ENCODE peak calls at places on chromosome 15, in nine cellular contexts. One of them, this sample, is unnamed.

GRCh38 chr15:57345584-57345983 is 30.7 kb upstream of the CGNL1 start:
- DNase-seq in foreskin keratinocyte: no peak
- DNase-seq in tibial nerve: no peak
- DNase-seq in A673: peak
- DNase-seq in GM23338: peak
- DNase-seq in A549: no peak
- DNase-seq in psoas muscle: no peak
- DNase-seq in heart left ventricle: no peak
- DNase-seq in gastrocnemius medialis: no peak
- DNase-seq in this sample: no peak

GRCh38 chr15:97061392-97061791 is 730.9 kb downstream of the NR2F2 start:
- DNase-seq in A673: no peak
- DNase-seq in gastrocnemius medialis: no peak
- DNase-seq in foreskin keratinocyte: no peak
- DNase-seq in psoas muscle: no peak
- DNase-seq in tibial nerve: no peak
- DNase-seq in heart left ventricle: no peak
- DNase-seq in GM23338: peak
- DNase-seq in A549: no peak
- DNase-seq in this sample: no peak

GRCh38 chr15:91948001-91948608 is 94.6 kb downstream of the SLCO3A1 start:
- DNase-seq in psoas muscle: no peak
- DNase-seq in heart left ventricle: peak
- DNase-seq in gastrocnemius medialis: no peak
- DNase-seq in foreskin keratinocyte: peak
- DNase-seq in A549: peak
- DNase-seq in GM23338: peak
- DNase-seq in A673: no peak
- DNase-seq in tibial nerve: no peak
- DNase-seq in this sample: no peak

GRCh38 chr15:27668471-27669220 is 430.5 kb downstream of the OCA2 start:
- DNase-seq in GM23338: no peak
- DNase-seq in gastrocnemius medialis: no peak
- DNase-seq in heart left ventricle: no peak
- DNase-seq in psoas muscle: no peak
- DNase-seq in tibial nerve: no peak
- DNase-seq in A673: no peak
- DNase-seq in foreskin keratinocyte: no peak
- DNase-seq in A549: no peak
- DNase-seq in this sample: no peak

GRCh38 chr15:64134322-64134829 is 17.2 kb upstream of the SNX22 start:
- DNase-seq in psoas muscle: no peak
- DNase-seq in heart left ventricle: no peak
- DNase-seq in A549: no peak
- DNase-seq in foreskin keratinocyte: no peak
- DNase-seq in GM23338: no peak
- DNase-seq in A673: no peak
- DNase-seq in tibial nerve: no peak
- DNase-seq in gastrocnemius medialis: no peak
- DNase-seq in this sample: no peak

GRCh38 chr15:94864600-94864999 is 633.2 kb downstream of the MCTP2 start:
- DNase-seq in gastrocnemius medialis: no peak
- DNase-seq in psoas muscle: no peak
- DNase-seq in A673: no peak
- DNase-seq in heart left ventricle: no peak
- DNase-seq in A549: no peak
- DNase-seq in tibial nerve: no peak
- DNase-seq in foreskin keratinocyte: no peak
- DNase-seq in GM23338: no peak
- DNase-seq in this sample: no peak

GRCh38 chr15:35305906-35306305 is 220.8 kb upstream of the NANOGP8 start:
- DNase-seq in gastrocnemius medialis: no peak
- DNase-seq in A549: no peak
- DNase-seq in tibial nerve: no peak
- DNase-seq in foreskin keratinocyte: peak
- DNase-seq in heart left ventricle: no peak
- DNase-seq in GM23338: no peak
- DNase-seq in psoas muscle: no peak
- DNase-seq in A673: peak
- DNase-seq in this sample: no peak

GRCh38 chr15:85151861-85152260 is 170.2 kb downstream of the PDE8A start:
- DNase-seq in tibial nerve: no peak
- DNase-seq in heart left ventricle: no peak
- DNase-seq in A549: no peak
- DNase-seq in foreskin keratinocyte: no peak
- DNase-seq in gastrocnemius medialis: no peak
- DNase-seq in GM23338: no peak
- DNase-seq in A673: no peak
- DNase-seq in psoas muscle: no peak
- DNase-seq in this sample: no peak

GRCh38 chr15:66715736-66716667 is 14.0 kb downstream of the SMAD6 start:
- DNase-seq in tibial nerve: no peak
- DNase-seq in psoas muscle: no peak
- DNase-seq in gastrocnemius medialis: no peak
- DNase-seq in heart left ventricle: no peak
- DNase-seq in GM23338: no peak
- DNase-seq in A673: peak
- DNase-seq in foreskin keratinocyte: no peak
- DNase-seq in A549: no peak
- DNase-seq in this sample: no peak

GRCh38 chr15:31163769-31164572 is 62.4 kb upstream of the TRPM1 start:
- DNase-seq in A673: no peak
- DNase-seq in A549: no peak
- DNase-seq in foreskin keratinocyte: peak
- DNase-seq in tibial nerve: no peak
- DNase-seq in heart left ventricle: no peak
- DNase-seq in psoas muscle: no peak
- DNase-seq in gastrocnemius medialis: no peak
- DNase-seq in GM23338: no peak
- DNase-seq in this sample: peak

GRCh38 chr15:31206386-31207174 is 105.1 kb upstream of the TRPM1 start:
- DNase-seq in GM23338: no peak
- DNase-seq in psoas muscle: no peak
- DNase-seq in heart left ventricle: no peak
- DNase-seq in A549: no peak
- DNase-seq in A673: no peak
- DNase-seq in tibial nerve: no peak
- DNase-seq in foreskin keratinocyte: no peak
- DNase-seq in gastrocnemius medialis: no peak
- DNase-seq in this sample: no peak

GRCh38 chr15:66364944-66365343 is 8.5 kb upstream of the TIPIN start:
- DNase-seq in psoas muscle: no peak
- DNase-seq in tibial nerve: no peak
- DNase-seq in GM23338: peak
- DNase-seq in heart left ventricle: no peak
- DNase-seq in foreskin keratinocyte: peak
- DNase-seq in A549: no peak
- DNase-seq in gastrocnemius medialis: no peak
- DNase-seq in A673: no peak
- DNase-seq in this sample: no peak

GRCh38 chr15:45347033-45347432 is 31.3 kb downstream of the GATM start:
- DNase-seq in gastrocnemius medialis: no peak
- DNase-seq in psoas muscle: no peak
- DNase-seq in heart left ventricle: no peak
- DNase-seq in tibial nerve: no peak
- DNase-seq in A549: no peak
- DNase-seq in foreskin keratinocyte: peak
- DNase-seq in GM23338: no peak
- DNase-seq in A673: no peak
- DNase-seq in this sample: no peak

GRCh38 chr15:74368121-74368520 is 675 bp upstream of the CYP11A1 start:
- DNase-seq in A673: no peak
- DNase-seq in foreskin keratinocyte: no peak
- DNase-seq in heart left ventricle: no peak
- DNase-seq in tibial nerve: no peak
- DNase-seq in GM23338: no peak
- DNase-seq in gastrocnemius medialis: no peak
- DNase-seq in A549: no peak
- DNase-seq in psoas muscle: no peak
- DNase-seq in this sample: no peak

GRCh38 chr15:26838742-26839460 is 28.0 kb upstream of the GABRA5 start:
- DNase-seq in A673: no peak
- DNase-seq in gastrocnemius medialis: no peak
- DNase-seq in foreskin keratinocyte: no peak
- DNase-seq in A549: peak
- DNase-seq in tibial nerve: no peak
- DNase-seq in GM23338: peak
- DNase-seq in heart left ventricle: no peak
- DNase-seq in psoas muscle: no peak
- DNase-seq in this sample: no peak

DNA sequence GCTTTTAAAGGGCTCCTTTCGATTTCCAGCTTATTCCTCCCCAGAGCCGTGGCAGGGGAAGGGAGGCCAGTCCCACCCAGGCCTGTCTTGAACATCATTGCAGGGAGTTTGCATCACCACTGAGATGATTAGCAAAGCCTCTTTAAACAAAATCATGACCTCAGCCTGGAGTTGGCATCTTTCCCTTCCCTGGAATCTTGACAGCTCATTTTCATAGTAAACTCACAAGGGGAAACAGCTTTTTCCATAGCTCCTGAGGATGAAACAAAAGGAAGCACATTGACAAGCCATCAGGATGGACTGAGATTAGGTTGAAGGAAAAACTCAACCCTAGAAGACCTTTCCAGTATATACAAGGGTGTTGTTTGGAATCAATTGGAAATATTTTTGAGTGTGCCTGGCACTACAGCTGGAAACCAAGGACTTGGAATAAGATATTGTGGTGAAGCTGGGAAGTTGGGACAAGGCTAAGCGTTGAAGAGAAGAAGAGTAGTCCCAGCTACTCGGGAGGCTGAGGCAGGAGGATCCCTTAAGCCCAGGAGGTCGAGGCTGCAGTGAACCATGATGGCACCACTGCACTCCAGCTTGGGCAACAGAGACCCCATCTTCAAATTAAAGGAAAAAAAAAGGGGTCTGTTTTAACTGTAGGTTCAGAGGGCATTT is 3.1 kb upstream of the LARP6 start:
- DNase-seq in tibial nerve: peak
- DNase-seq in gastrocnemius medialis: peak
- DNase-seq in A549: no peak
- DNase-seq in GM23338: no peak
- DNase-seq in heart left ventricle: peak
- DNase-seq in foreskin keratinocyte: peak
- DNase-seq in psoas muscle: peak
- DNase-seq in A673: peak
- DNase-seq in this sample: peak
- H3K27ac ChIP-seq in tibial nerve: peak
- H3K27ac ChIP-seq in gastrocnemius medialis: peak
- H3K27ac ChIP-seq in A549: peak
- H3K27ac ChIP-seq in GM23338: no peak
- H3K27ac ChIP-seq in heart left ventricle: peak
- H3K27ac ChIP-seq in foreskin keratinocyte: peak
- H3K27ac ChIP-seq in psoas muscle: peak
- H3K27ac ChIP-seq in A673: peak
- H3K27ac ChIP-seq in this sample: peak

GRCh38 chr15:68192117-68192516 is 13.0 kb downstream of the CALML4 start:
- DNase-seq in foreskin keratinocyte: no peak
- DNase-seq in GM23338: peak
- DNase-seq in A549: no peak
- DNase-seq in heart left ventricle: no peak
- DNase-seq in psoas muscle: no peak
- DNase-seq in A673: no peak
- DNase-seq in tibial nerve: no peak
- DNase-seq in gastrocnemius medialis: no peak
- DNase-seq in this sample: no peak

GRCh38 chr15:68195336-68196112 is 9.6 kb downstream of the CALML4 start:
- DNase-seq in A549: no peak
- DNase-seq in tibial nerve: no peak
- DNase-seq in A673: no peak
- DNase-seq in foreskin keratinocyte: no peak
- DNase-seq in psoas muscle: no peak
- DNase-seq in gastrocnemius medialis: no peak
- DNase-seq in GM23338: no peak
- DNase-seq in heart left ventricle: no peak
- DNase-seq in this sample: no peak

GRCh38 chr15:68191555-68191954 is 13.6 kb downstream of the CALML4 start:
- DNase-seq in gastrocnemius medialis: no peak
- DNase-seq in GM23338: peak
- DNase-seq in psoas muscle: no peak
- DNase-seq in tibial nerve: no peak
- DNase-seq in A673: no peak
- DNase-seq in heart left ventricle: no peak
- DNase-seq in A549: no peak
- DNase-seq in foreskin keratinocyte: no peak
- DNase-seq in this sample: no peak

GRCh38 chr15:68190048-68190447 is 15.1 kb downstream of the CALML4 start:
- DNase-seq in psoas muscle: no peak
- DNase-seq in tibial nerve: no peak
- DNase-seq in GM23338: no peak
- DNase-seq in foreskin keratinocyte: no peak
- DNase-seq in gastrocnemius medialis: no peak
- DNase-seq in A549: no peak
- DNase-seq in A673: no peak
- DNase-seq in heart left ventricle: no peak
- DNase-seq in this sample: no peak

GRCh38 chr15:68192804-68193521 is 12.2 kb downstream of the CALML4 start:
- DNase-seq in heart left ventricle: peak
- DNase-seq in tibial nerve: no peak
- DNase-seq in psoas muscle: peak
- DNase-seq in gastrocnemius medialis: no peak
- DNase-seq in A549: no peak
- DNase-seq in foreskin keratinocyte: no peak
- DNase-seq in GM23338: no peak
- DNase-seq in A673: no peak
- DNase-seq in this sample: no peak
- H3K27ac ChIP-seq in heart left ventricle: no peak
- H3K27ac ChIP-seq in tibial nerve: peak
- H3K27ac ChIP-seq in psoas muscle: no peak
- H3K27ac ChIP-seq in gastrocnemius medialis: peak
- H3K27ac ChIP-seq in A549: no peak
- H3K27ac ChIP-seq in foreskin keratinocyte: no peak
- H3K27ac ChIP-seq in GM23338: no peak
- H3K27ac ChIP-seq in A673: no peak
- H3K27ac ChIP-seq in this sample: no peak

GRCh38 chr15:33104276-33104675 is 90.2 kb downstream of the FMN1 start:
- DNase-seq in foreskin keratinocyte: peak
- DNase-seq in psoas muscle: no peak
- DNase-seq in A673: no peak
- DNase-seq in GM23338: no peak
- DNase-seq in heart left ventricle: no peak
- DNase-seq in gastrocnemius medialis: no peak
- DNase-seq in tibial nerve: no peak
- DNase-seq in A549: no peak
- DNase-seq in this sample: no peak
- H3K27ac ChIP-seq in foreskin keratinocyte: no peak
- H3K27ac ChIP-seq in psoas muscle: no peak
- H3K27ac ChIP-seq in A673: no peak
- H3K27ac ChIP-seq in GM23338: no peak
- H3K27ac ChIP-seq in heart left ventricle: no peak
- H3K27ac ChIP-seq in gastrocnemius medialis: no peak
- H3K27ac ChIP-seq in tibial nerve: no peak
- H3K27ac ChIP-seq in A549: no peak
- H3K27ac ChIP-seq in this sample: no peak

DNA sequence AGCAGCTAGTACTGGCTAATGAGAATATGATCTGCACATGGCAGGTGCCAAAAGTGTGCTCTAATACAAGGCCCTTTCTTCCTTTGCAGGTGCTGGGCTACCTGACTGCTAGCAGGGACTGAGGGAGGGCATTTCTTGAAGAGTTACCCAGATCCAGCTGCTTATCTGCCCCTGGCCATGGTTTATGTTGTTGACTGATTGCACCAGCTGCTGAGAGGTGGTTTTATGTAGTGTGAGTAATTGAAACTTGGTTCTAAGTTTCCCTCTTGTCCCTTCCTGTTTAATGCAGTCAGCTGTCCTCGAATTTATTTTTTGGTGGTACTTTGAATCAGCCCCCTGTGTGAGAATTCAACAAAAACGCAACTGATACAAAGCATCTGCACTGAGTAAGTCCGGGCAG is 288.3 kb upstream of the C2CD4B start:
- DNase-seq in GM23338: no peak
- DNase-seq in A549: no peak
- DNase-seq in foreskin keratinocyte: peak
- DNase-seq in heart left ventricle: no peak
- DNase-seq in psoas muscle: no peak
- DNase-seq in A673: no peak
- DNase-seq in gastrocnemius medialis: peak
- DNase-seq in tibial nerve: no peak
- DNase-seq in this sample: no peak
- H3K27ac ChIP-seq in GM23338: no peak
- H3K27ac ChIP-seq in A549: no peak
- H3K27ac ChIP-seq in foreskin keratinocyte: peak
- H3K27ac ChIP-seq in heart left ventricle: peak
- H3K27ac ChIP-seq in psoas muscle: peak
- H3K27ac ChIP-seq in A673: no peak
- H3K27ac ChIP-seq in gastrocnemius medialis: peak
- H3K27ac ChIP-seq in tibial nerve: peak
- H3K27ac ChIP-seq in this sample: no peak

This sample was measured in epithelial cell of prostate.